ENCODE peak calls at places on chromosomes 2 and 18, in seven cellular contexts. D is NCI-H510A, L is spleen, V is neural progenitor cell, S is KBM-7, T is T1000, N is endothelial cell. X is an unnamed sample.

GRCh38 chr2:9753276-9753600 is 90.0 kb upstream of the TAF1B start:
- DNase-seq in D (no peak), L (no peak), V (peak), S (peak), T (peak), N (no peak), X (no peak)

GRCh38 chr2:97935719-97936161 is 60.0 kb downstream of the TMEM131 start:
- DNase-seq in D (no peak), L (no peak), V (peak), S (peak), T (no peak), N (no peak), X (no peak)

GRCh38 chr18:44564922-44565321 is 115.8 kb upstream of the SETBP1 start:
- DNase-seq in D (no peak), L (no peak), V (peak), S (no peak), T (no peak), N (no peak), X (no peak)

GRCh38 chr2:236565879-236566402 is 3.7 kb upstream of the ACKR3 start:
- DNase-seq in D (no peak), L (peak), V (no peak), S (no peak), T (no peak), N (no peak), X (no peak)

GRCh38 chr2:76310894-76311293 is 600.2 kb upstream of the GCFC2 start:
- DNase-seq in D (no peak), L (no peak), V (no peak), S (no peak), T (no peak), N (no peak), X (no peak)

GRCh38 chr2:239526666-239527415 is 126.0 kb upstream of the HDAC4 start:
- DNase-seq in D (no peak), L (peak), V (no peak), S (no peak), T (no peak), N (no peak), X (no peak)

GRCh38 chr2:70523996-70524965 is 29.3 kb downstream of the TGFA start:
- DNase-seq in D (no peak), L (no peak), V (no peak), S (peak), T (no peak), N (no peak), X (no peak)

GRCh38 chr2:171271380-171271779 is 110.7 kb upstream of the TLK1 start:
- DNase-seq in D (no peak), L (no peak), V (no peak), S (no peak), T (no peak), N (no peak), X (no peak)

GRCh38 chr2:28810384-28811285 is at the start of gene SPDYA:
- DNase-seq in D (peak), L (peak), V (peak), S (no peak), T (peak), N (peak), X (peak)

GRCh38 chr2:54237428-54237827 is 18.6 kb downstream of the TSPYL6 start:
- DNase-seq in D (no peak), L (no peak), V (no peak), S (no peak), T (no peak), N (no peak), X (no peak)

X was measured in dorsolateral prefrontal cortex.